ENCODE peak calls at places on chromosomes 5 and 9, in eight cellular contexts. M is body of pancreas, N is mammary epithelial cell, L is spleen, J is lower lobe of right lung, P is breast epithelium, C is tibial artery, I is left lung. D is an unnamed sample. For H3K27me3 and H3K9me3, the result is how much of the 10 kb centered on the place peaks cover.

GRCh38 chr5:112174959-112175594 is 244.0 kb downstream of the EPB41L4A start:
- DNase-seq in L (no peak), I (no peak), M (peak), C (no peak), J (no peak), P (no peak), N (peak), D (no peak)

GRCh38 chr5:125227333-125228075 is 481.1 kb upstream of the ZNF608 start:
- DNase-seq in C (no peak), P (no peak), L (no peak), J (no peak), M (no peak), I (no peak), N (no peak), D (peak)

GRCh38 chr9:35484406-35484805 is 5.5 kb upstream of the RUSC2 start:
- DNase-seq in P (no peak), J (no peak), I (no peak), C (no peak), N (no peak), L (no peak), M (no peak), D (no peak)

GRCh38 chr9:129597355-129598088 is 23.4 kb downstream of the C9orf50 start:
- DNase-seq in J (peak), M (peak), L (no peak), N (peak), C (peak), P (peak), I (peak), D (no peak)

GRCh38 chr9:123090198-123090896 is 56.9 kb downstream of the GPR21 start:
- DNase-seq in J (no peak), N (no peak), P (no peak), M (no peak), I (no peak), C (no peak), L (no peak), D (no peak)

GRCh38 chr5:167049771-167050567 is 1241.5 kb upstream of the WWC1 start:
- DNase-seq in N (peak), M (no peak), J (no peak), C (no peak), P (no peak), L (no peak), I (no peak), D (no peak)

GRCh38 chr9:91427873-91428272 is 4.2 kb upstream of the NFIL3 start:
- DNase-seq in L (no peak), C (no peak), N (peak), M (no peak), I (no peak), P (no peak), J (no peak), D (peak)

GRCh38 chr9:88942411-88942810 is 48.9 kb upstream of the S1PR3 start:
- DNase-seq in C (no peak), J (no peak), N (no peak), L (no peak), M (no peak), I (no peak), P (no peak), D (no peak)

GRCh38 chr9:137025120-137025966 is 2.7 kb downstream of the ABCA2 start:
- DNase-seq in I (no peak), N (peak), J (no peak), M (peak), P (no peak), L (peak), C (no peak), D (no peak)

GRCh38 chr5:149944666-149945065 is at the start of gene PDE6A:
- DNase-seq in I (no peak), M (no peak), C (no peak), N (no peak), P (no peak), L (no peak), J (no peak), D (no peak)

GRCh38 chr9:133683494-133684460 is 47.6 kb downstream of the DBH start:
- DNase-seq in J (peak), I (no peak), N (no peak), L (peak), M (no peak), C (no peak), P (no peak), D (no peak)

GRCh38 chr5:168409601-168410458 is 76.4 kb upstream of the RARS1 start:
- DNase-seq in L (peak), M (no peak), N (peak), C (no peak), J (no peak), P (no peak), I (no peak), D (peak)

GRCh38 chr9:133506653-133507038 is 18.1 kb downstream of the MYMK start:
- DNase-seq in I (peak), M (peak), N (no peak), J (no peak), L (no peak), C (peak), P (no peak), D (peak)

GRCh38 chr5:65861830-65862241 is 64.5 kb upstream of the ERBIN start:
- DNase-seq in I (peak), M (no peak), N (peak), C (no peak), J (no peak), P (no peak), L (no peak), D (peak)

GRCh38 chr9:89996717-89997116 is 391.9 kb downstream of the GADD45G start:
- DNase-seq in J (no peak), C (no peak), P (no peak), N (no peak), I (no peak), M (no peak), L (no peak), D (peak)

GRCh38 chr5:59061377-59061776 is 478.5 kb downstream of the RAB3C start:
- DNase-seq in P (no peak), I (no peak), C (no peak), N (no peak), L (no peak), J (no peak), M (no peak), D (no peak)

GRCh38 chr5:157100140-157100679 is 8.6 kb downstream of the HAVCR2 start:
- DNase-seq in L (no peak), P (no peak), J (no peak), M (no peak), N (no peak), C (no peak), I (peak), D (peak)

GRCh38 chr5:132766020-132766805 is 10.8 kb downstream of the SEPTIN8 start:
- DNase-seq in C (peak), J (no peak), I (no peak), P (no peak), N (no peak), L (no peak), M (no peak), D (no peak)

GRCh38 chr5:176133289-176133870 is 104.8 kb upstream of the SIMC1 start:
- DNase-seq in N (no peak), I (no peak), J (no peak), P (no peak), C (no peak), L (peak), M (no peak), D (no peak)
- H3K27me3 ChIP-seq in N (under half), I (under half), J (under half), P (under half), C (under half), L (under half), M (under half), D (under half)

GRCh38 chr5:173575985-173576384 is 40.5 kb downstream of the BOD1 start:
- DNase-seq in M (no peak), C (no peak), J (no peak), P (no peak), L (no peak), I (no peak), N (no peak), D (no peak)

GRCh38 chr5:173574983-173575382 is 41.5 kb downstream of the BOD1 start:
- DNase-seq in M (no peak), I (no peak), L (no peak), J (no peak), P (no peak), N (no peak), C (no peak), D (no peak)

GRCh38 chr5:173573126-173573960 is 43.1 kb downstream of the BOD1 start:
- DNase-seq in N (peak), P (peak), I (peak), J (peak), M (peak), C (peak), L (peak), D (peak)

GRCh38 chr5:173570321-173571090 is 45.9 kb downstream of the BOD1 start:
- DNase-seq in N (no peak), P (no peak), J (no peak), C (no peak), I (no peak), L (no peak), M (no peak), D (no peak)

GRCh38 chr5:173572431-173573125 is 43.9 kb downstream of the BOD1 start:
- DNase-seq in J (no peak), N (no peak), P (no peak), L (no peak), I (no peak), C (no peak), M (no peak), D (peak)
- H3K4me3 ChIP-seq in J (no peak), N (peak), P (no peak), L (no peak), I (no peak), C (no peak), M (no peak), D (no peak)

DNA sequence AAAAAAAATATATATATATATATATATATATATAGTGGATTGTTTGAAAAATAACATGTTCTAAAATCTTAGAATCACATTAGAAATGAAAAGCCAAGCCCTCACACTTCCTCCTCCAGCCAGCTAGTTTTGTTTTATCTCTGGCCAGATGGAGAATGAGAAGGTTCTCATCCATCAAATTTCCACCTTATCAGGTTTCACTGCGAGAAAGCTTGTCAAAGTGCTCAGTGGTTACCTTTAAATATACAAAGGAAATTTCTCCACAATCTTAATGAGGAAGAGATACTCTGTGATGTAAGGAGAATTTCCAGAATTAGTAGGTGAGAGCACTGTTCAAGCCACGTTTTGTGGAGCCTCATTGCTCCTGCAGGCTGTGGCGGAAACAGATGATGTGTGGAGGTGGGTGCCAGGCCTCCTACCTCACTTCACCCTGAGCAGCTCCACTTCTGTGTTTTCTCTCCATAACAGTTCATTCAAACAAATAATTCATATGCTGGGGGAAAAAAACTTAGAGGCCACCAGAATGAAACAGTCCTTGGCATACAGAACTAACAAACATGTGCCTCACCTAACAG is 71.9 kb downstream of the CDK5RAP2 start:
- DNase-seq in J (no peak), L (no peak), N (no peak), I (no peak), M (no peak), C (no peak), P (no peak), D (no peak)
- H3K9me3 ChIP-seq in J (under half), L (under half), N (under half), I (under half), M (under half), C (under half), P (under half), D (under half)

GRCh38 chr5:136525546-136525945 is 160.2 kb upstream of the TRPC7 start:
- DNase-seq in M (no peak), P (no peak), C (no peak), J (no peak), N (no peak), L (no peak), I (no peak), D (no peak)

GRCh38 chr5:136518174-136518573 is 152.8 kb upstream of the TRPC7 start:
- DNase-seq in L (no peak), J (no peak), I (no peak), M (no peak), P (no peak), C (no peak), N (no peak), D (no peak)

GRCh38 chr5:136518814-136519213 is 153.5 kb upstream of the TRPC7 start:
- DNase-seq in C (no peak), P (no peak), M (no peak), I (no peak), L (no peak), N (peak), J (no peak), D (peak)

GRCh38 chr5:136522217-136522956 is 157.0 kb upstream of the TRPC7 start:
- DNase-seq in L (no peak), J (no peak), N (no peak), C (no peak), I (no peak), M (no peak), P (no peak), D (peak)

DNA sequence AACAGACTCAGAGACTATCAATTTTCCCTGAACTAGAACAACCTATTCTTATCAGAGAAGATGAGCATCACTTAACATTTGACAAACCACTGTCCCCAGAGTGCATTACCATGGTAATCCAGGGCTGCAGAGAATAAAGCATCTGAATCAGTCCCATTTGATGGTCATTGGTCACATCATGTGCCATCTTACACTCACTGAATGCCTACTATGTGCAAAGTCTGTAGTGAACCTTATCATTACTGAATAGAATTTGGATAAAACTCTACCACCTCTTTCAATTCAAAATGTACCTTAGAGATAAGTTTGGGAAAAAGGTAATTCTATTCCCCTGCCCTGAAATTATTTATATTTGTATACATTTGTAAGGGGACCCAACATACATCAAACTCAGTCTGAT is 156.4 kb upstream of the TRPC7 start:
- DNase-seq in J (no peak), C (no peak), N (no peak), I (no peak), L (no peak), P (no peak), M (no peak), D (no peak)
- H3K27me3 ChIP-seq in J (under half), C (under half), N (under half), I (under half), L (under half), P (under half), M (under half), D (under half)

DNA sequence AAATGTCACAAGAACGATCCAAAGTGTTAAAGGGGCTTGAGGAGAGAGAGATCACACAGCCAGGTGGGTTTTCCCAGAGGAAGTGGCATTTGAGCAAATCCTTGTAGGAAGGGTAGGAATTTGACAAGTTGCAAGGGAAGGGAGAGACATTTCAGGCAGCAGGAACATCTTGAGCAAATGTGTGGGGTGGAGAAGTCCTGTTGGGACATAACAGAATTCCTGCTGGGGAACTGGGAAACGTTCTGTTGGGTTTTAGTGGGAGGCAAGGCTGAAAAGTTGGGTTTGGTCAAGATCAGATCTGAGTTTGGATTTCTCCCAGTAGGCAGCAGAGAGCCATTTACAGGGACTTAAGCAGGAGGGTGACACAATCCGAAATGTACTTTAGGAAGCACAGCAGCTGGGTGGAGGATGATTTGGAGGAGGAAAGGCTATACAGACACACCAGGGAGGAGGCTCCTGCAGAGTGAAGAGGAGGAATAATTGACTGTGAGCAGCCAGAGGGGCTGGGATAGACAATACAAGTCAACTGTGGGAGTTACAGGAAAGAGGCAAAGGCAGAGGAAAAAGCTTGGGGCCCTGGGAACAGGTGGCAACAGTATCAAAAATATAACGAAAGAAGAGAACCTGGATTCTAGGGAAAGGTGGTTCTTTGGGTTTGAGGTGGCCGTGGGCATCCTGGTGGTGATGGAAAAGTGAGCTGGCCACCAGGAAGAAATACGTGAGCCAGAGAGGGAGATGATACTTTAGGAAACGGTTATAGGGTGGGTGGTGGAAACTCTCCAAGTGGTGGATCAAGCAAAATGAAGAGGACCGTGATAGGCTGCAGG is 3.1 kb upstream of the ZSWIM6 start:
- DNase-seq in M (no peak), N (no peak), J (no peak), I (no peak), P (no peak), C (no peak), L (no peak), D (no peak)
- H3K4me3 ChIP-seq in M (no peak), N (no peak), J (no peak), I (no peak), P (no peak), C (no peak), L (no peak), D (no peak)

GRCh38 chr9:107334103-107334776 is 51.2 kb downstream of the RAD23B start:
- DNase-seq in I (no peak), J (no peak), P (no peak), C (no peak), M (no peak), N (no peak), L (no peak), D (no peak)

GRCh38 chr9:107333363-107333762 is 50.3 kb downstream of the RAD23B start:
- DNase-seq in I (no peak), C (no peak), M (no peak), J (no peak), N (no peak), L (no peak), P (no peak), D (no peak)

GRCh38 chr9:107335331-107335730 is 52.3 kb downstream of the RAD23B start:
- DNase-seq in M (no peak), L (no peak), P (no peak), N (no peak), J (no peak), I (no peak), C (no peak), D (no peak)

GRCh38 chr9:107330420-107330819 is 47.3 kb downstream of the RAD23B start:
- DNase-seq in C (no peak), L (no peak), N (no peak), I (no peak), J (no peak), P (no peak), M (no peak), D (no peak)

GRCh38 chr9:107332883-107333282 is 49.8 kb downstream of the RAD23B start:
- DNase-seq in L (no peak), N (no peak), M (no peak), J (no peak), C (no peak), P (no peak), I (no peak), D (no peak)
- H3K9me3 ChIP-seq in L (under half), N (under half), M (under half), J (under half), C (under half), P (under half), I (under half), D (under half)

DNA sequence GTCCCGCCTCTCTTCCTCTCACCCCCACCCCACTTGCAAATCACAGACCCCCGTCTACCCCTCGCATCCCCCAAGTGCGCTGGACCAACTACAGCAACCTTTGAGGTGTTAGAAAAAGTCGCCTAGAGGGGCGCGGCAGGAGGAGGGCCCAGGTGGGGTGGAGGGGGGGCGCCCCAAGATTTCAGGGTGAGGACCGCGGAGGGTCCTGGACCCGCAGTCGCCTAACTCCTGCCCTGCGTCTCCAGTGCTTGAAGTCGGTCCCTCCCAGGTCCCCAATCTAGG is 381 bp upstream of the EGFLAM start:
- DNase-seq in N (no peak), I (no peak), C (no peak), J (no peak), P (no peak), L (no peak), M (no peak), D (no peak)
- H3K27me3 ChIP-seq in N (under half), I (half or more), C (under half), J (half or more), P (under half), L (under half), M (under half), D (under half)

GRCh38 chr9:93952784-93953491 is 2.2 kb downstream of the BARX1 start:
- DNase-seq in I (no peak), C (no peak), P (no peak), J (no peak), L (no peak), M (no peak), N (no peak), D (no peak)

GRCh38 chr9:93949694-93950449 is 5.3 kb downstream of the BARX1 start:
- DNase-seq in N (peak), L (no peak), C (no peak), I (no peak), M (no peak), P (no peak), J (no peak), D (peak)

GRCh38 chr9:93950619-93951601 is 4.2 kb downstream of the BARX1 start:
- DNase-seq in C (no peak), J (no peak), L (no peak), P (no peak), M (peak), N (peak), I (no peak), D (no peak)

GRCh38 chr9:93952119-93952783 is 2.9 kb downstream of the BARX1 start:
- DNase-seq in M (no peak), L (no peak), C (no peak), N (no peak), P (no peak), J (no peak), I (no peak), D (no peak)

DNA sequence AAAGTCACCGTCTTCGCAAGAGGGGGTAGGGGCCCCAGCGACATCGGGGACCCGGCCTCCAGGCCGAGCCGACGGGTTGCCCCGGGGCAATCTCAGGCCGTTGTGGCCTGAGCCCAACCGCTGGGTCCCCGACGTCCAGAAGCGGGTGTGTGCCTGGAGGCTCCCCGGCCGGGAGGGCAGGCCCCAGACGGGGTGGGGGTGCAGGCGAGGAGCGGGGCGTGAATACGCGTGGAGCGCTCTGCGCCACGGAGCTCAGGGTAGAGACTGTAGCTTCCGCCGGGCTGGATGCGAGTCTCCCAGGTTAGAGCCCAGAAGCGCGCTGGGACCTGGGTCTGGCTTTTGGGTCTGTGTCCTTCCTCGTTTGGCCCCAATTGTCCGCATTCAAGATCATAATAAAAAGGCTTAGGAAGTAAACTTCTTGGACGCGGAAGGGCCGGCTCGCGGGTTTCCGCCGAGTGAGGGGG is 3.5 kb downstream of the BARX1 start:
- DNase-seq in I (no peak), L (no peak), N (no peak), P (no peak), J (no peak), C (no peak), M (no peak), D (no peak)
- H3K4me3 ChIP-seq in I (peak), L (no peak), N (peak), P (peak), J (peak), C (peak), M (no peak), D (no peak)

GRCh38 chr5:141342773-141343172 is 856 bp upstream of the PCDHGA3 start:
- DNase-seq in M (no peak), J (no peak), P (no peak), N (no peak), C (no peak), I (no peak), L (no peak), D (no peak)
- H3K9me3 ChIP-seq in M (under half), J (half or more), P (half or more), N (under half), C (under half), I (under half), L (half or more), D (under half)